ENCODE peak calls at places on chromosomes 11 and 22, in seven cellular contexts. Q, E, L, I, Y, K and D are unnamed samples. For H3K27me3, the result is how much of the 10 kb centered on the place peaks cover.

GRCh38 chr11:104776501-104777170 is 121.6 kb downstream of the CASP12 start:
- DNase-seq in Q (no peak), E (no peak), L (no peak), I (no peak), Y (no peak), K (no peak), D (no peak)

GRCh38 chr11:100467821-100468508 is 219.1 kb upstream of the ARHGAP42 start:
- DNase-seq in Q (no peak), E (no peak), L (no peak), I (no peak), Y (no peak), K (no peak), D (no peak)

GRCh38 chr11:64084962-64085710 is 49.4 kb downstream of the FLRT1 start:
- DNase-seq in Q (no peak), E (no peak), L (peak), I (no peak), Y (no peak), K (no peak), D (peak)

GRCh38 chr11:64036081-64037026 is 623 bp downstream of the FLRT1 start:
- DNase-seq in Q (no peak), E (no peak), L (no peak), I (peak), Y (no peak), K (no peak), D (peak)

GRCh38 chr11:102237096-102237735 is 80.1 kb upstream of the BIRC3 start:
- DNase-seq in Q (no peak), E (no peak), L (no peak), I (peak), Y (no peak), K (no peak), D (no peak)

GRCh38 chr11:114229062-114229450 is 67.1 kb upstream of the NNMT start:
- DNase-seq in Q (no peak), E (no peak), L (no peak), I (no peak), Y (no peak), K (no peak), D (no peak)

GRCh38 chr11:17479284-17480214 is 2.9 kb upstream of the ABCC8 start:
- DNase-seq in Q (no peak), E (no peak), L (peak), I (no peak), Y (no peak), K (no peak), D (peak)

GRCh38 chr11:118657238-118657637 is 22.2 kb downstream of the TREH start:
- DNase-seq in Q (no peak), E (no peak), L (no peak), I (no peak), Y (no peak), K (no peak), D (no peak)

GRCh38 chr11:65423516-65424199 is 1.1 kb downstream of the NEAT1 start:
- DNase-seq in Q (peak), E (no peak), L (peak), I (no peak), Y (peak), K (no peak), D (no peak)

GRCh38 chr11:130499828-130500227 is 51.4 kb downstream of the ADAMTS15 start:
- DNase-seq in Q (no peak), E (no peak), L (no peak), I (no peak), Y (no peak), K (no peak), D (no peak)

GRCh38 chr11:35526370-35526792 is 965 bp upstream of the PAMR1 start:
- DNase-seq in Q (no peak), E (no peak), L (no peak), I (peak), Y (no peak), K (peak), D (peak)

GRCh38 chr22:40251106-40251505 is 73.4 kb downstream of the TNRC6B start:
- DNase-seq in Q (no peak), E (no peak), L (no peak), I (no peak), Y (no peak), K (no peak), D (no peak)

GRCh38 chr11:113618360-113618759 is 87.7 kb downstream of the TMPRSS5 start:
- DNase-seq in Q (no peak), E (no peak), L (no peak), I (peak), Y (no peak), K (no peak), D (no peak)

GRCh38 chr11:118521892-118522311 is 5.4 kb upstream of the TTC36 start:
- DNase-seq in Q (no peak), E (no peak), L (no peak), I (no peak), Y (no peak), K (no peak), D (no peak)

GRCh38 chr22:19761500-19762314 is 1.1 kb downstream of the TBX1 start:
- DNase-seq in Q (no peak), E (no peak), L (no peak), I (no peak), Y (no peak), K (no peak), D (peak)

GRCh38 chr11:74877132-74877531 is 71.8 kb downstream of the XRRA1 start:
- DNase-seq in Q (no peak), E (no peak), L (no peak), I (peak), Y (no peak), K (no peak), D (no peak)

GRCh38 chr11:31387379-31387778 is 17.7 kb downstream of the DNAJC24 start:
- DNase-seq in Q (no peak), E (no peak), L (no peak), I (no peak), Y (no peak), K (no peak), D (no peak)

GRCh38 chr22:47775686-47776085 is 1013.2 kb downstream of the TBC1D22A start:
- DNase-seq in Q (no peak), E (no peak), L (no peak), I (no peak), Y (no peak), K (no peak), D (no peak)

GRCh38 chr11:33027846-33028536 is 11.4 kb upstream of the TCP11L1 start:
- DNase-seq in Q (no peak), E (no peak), L (no peak), I (no peak), Y (no peak), K (no peak), D (no peak)

GRCh38 chr11:34344410-34345011 is 13.3 kb downstream of the ABTB2 start:
- DNase-seq in Q (no peak), E (peak), L (no peak), I (no peak), Y (no peak), K (no peak), D (no peak)

GRCh38 chr11:12822623-12823022 is 148.4 kb downstream of the TEAD1 start:
- DNase-seq in Q (no peak), E (no peak), L (no peak), I (no peak), Y (no peak), K (no peak), D (no peak)

GRCh38 chr11:68658661-68659060 is 25.7 kb upstream of the GAL start:
- DNase-seq in Q (no peak), E (no peak), L (no peak), I (peak), Y (no peak), K (no peak), D (peak)

GRCh38 chr22:23824476-23825245 is 14.1 kb downstream of the DERL3 start:
- DNase-seq in Q (no peak), E (no peak), L (no peak), I (no peak), Y (no peak), K (no peak), D (no peak)

GRCh38 chr11:123707606-123708205 is 33.8 kb downstream of the ZNF202 start:
- DNase-seq in Q (peak), E (no peak), L (peak), I (peak), Y (peak), K (peak), D (peak)

GRCh38 chr11:2270322-2271076 is at the start of gene ASCL2:
- DNase-seq in Q (no peak), E (peak), L (peak), I (no peak), Y (no peak), K (no peak), D (peak)

GRCh38 chr11:112367453-112367852 is 106.8 kb upstream of the PLET1 start:
- DNase-seq in Q (no peak), E (peak), L (no peak), I (no peak), Y (no peak), K (no peak), D (no peak)

GRCh38 chr11:18111005-18111404 is 5.1 kb upstream of the SAAL1 start:
- DNase-seq in Q (no peak), E (no peak), L (no peak), I (no peak), Y (no peak), K (no peak), D (peak)

GRCh38 chr22:23404689-23405365 is 175.3 kb downstream of the IGLL1 start:
- DNase-seq in Q (no peak), E (no peak), L (no peak), I (peak), Y (no peak), K (no peak), D (peak)

GRCh38 chr22:19275513-19275912 is 16.0 kb downstream of the CLTCL1 start:
- DNase-seq in Q (no peak), E (no peak), L (no peak), I (no peak), Y (no peak), K (no peak), D (no peak)

GRCh38 chr11:67302571-67303131 is 679 bp upstream of the SSH3 start:
- DNase-seq in Q (peak), E (no peak), L (peak), I (peak), Y (no peak), K (no peak), D (peak)

GRCh38 chr11:6260207-6260726 is 629 bp downstream of the CCKBR start:
- DNase-seq in Q (no peak), E (no peak), L (no peak), I (no peak), Y (no peak), K (no peak), D (no peak)

DNA sequence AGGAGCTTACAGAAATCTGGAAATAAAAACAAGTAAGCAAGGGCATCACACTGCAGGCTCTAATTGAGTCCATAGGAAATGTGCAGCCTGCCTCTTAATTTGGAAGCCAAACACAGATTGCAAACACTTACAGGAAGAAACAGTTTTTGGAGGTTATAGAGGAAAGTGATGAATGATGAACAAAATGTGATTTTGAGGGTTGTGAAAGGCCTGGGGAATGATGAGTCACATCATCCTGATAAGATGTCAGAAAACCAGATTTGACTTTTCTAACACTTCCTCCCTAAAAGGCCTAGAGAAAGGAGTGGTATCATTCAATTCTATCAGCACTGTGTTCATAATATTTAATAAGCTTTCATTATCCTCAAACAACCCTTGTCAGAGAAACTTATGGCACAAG is 96.6 kb upstream of the POU2AF2 start:
- DNase-seq in Q (no peak), E (no peak), L (no peak), I (no peak), Y (no peak), K (no peak), D (no peak)
- H3K27me3 ChIP-seq in Q (under half), E (under half), L (under half), I (under half), Y (under half), K (under half), D (under half)

GRCh38 chr11:70661763-70662501 is 263.6 kb downstream of the CTTN start:
- DNase-seq in Q (no peak), E (no peak), L (no peak), I (no peak), Y (no peak), K (no peak), D (peak)

GRCh38 chr11:70666336-70666735 is 268.0 kb downstream of the CTTN start:
- DNase-seq in Q (no peak), E (no peak), L (no peak), I (no peak), Y (no peak), K (no peak), D (no peak)

GRCh38 chr11:70660889-70661197 is 262.5 kb downstream of the CTTN start:
- DNase-seq in Q (no peak), E (no peak), L (no peak), I (no peak), Y (no peak), K (no peak), D (no peak)

GRCh38 chr11:70662691-70663098 is 264.4 kb downstream of the CTTN start:
- DNase-seq in Q (no peak), E (no peak), L (no peak), I (no peak), Y (no peak), K (no peak), D (peak)

GRCh38 chr11:70663815-70664214 is 265.5 kb downstream of the CTTN start:
- DNase-seq in Q (no peak), E (no peak), L (no peak), I (no peak), Y (no peak), K (no peak), D (no peak)
- H3K27me3 ChIP-seq in Q (under half), E (under half), L (under half), I (under half), Y (under half), K (under half), D (under half)

GRCh38 chr22:50601669-50602337 is 1.2 kb downstream of the MAPK8IP2 start:
- DNase-seq in Q (no peak), E (no peak), L (no peak), I (no peak), Y (no peak), K (no peak), D (peak)

GRCh38 chr22:50599816-50600454 is 658 bp upstream of the MAPK8IP2 start:
- DNase-seq in Q (no peak), E (no peak), L (peak), I (no peak), Y (peak), K (no peak), D (peak)

GRCh38 chr22:50602338-50602700 is 1.7 kb downstream of the MAPK8IP2 start:
- DNase-seq in Q (no peak), E (no peak), L (no peak), I (no peak), Y (no peak), K (no peak), D (peak)

GRCh38 chr22:50600967-50601668 is 525 bp downstream of the MAPK8IP2 start:
- DNase-seq in Q (no peak), E (no peak), L (no peak), I (no peak), Y (no peak), K (no peak), D (peak)

DNA sequence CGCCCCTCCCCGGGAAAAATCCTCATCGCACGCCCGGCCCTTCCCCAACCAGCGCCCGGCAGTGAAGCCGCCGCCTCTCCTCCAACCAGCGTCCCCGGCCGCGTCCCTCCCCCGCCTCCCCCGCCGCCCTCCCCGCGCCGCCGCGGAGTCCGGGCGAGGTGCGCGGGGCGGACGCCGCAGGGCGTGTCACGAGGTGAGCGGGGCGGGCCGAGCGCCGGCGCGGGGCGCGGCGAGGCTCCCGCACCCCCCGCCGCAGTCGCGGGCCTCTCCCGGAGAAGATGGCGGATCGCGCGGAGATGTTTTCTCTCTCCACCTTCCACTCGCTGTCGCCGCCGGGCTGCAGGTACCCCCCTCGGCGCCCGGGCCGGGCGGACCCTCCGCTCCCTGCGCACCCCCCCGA is at the start of gene MAPK8IP2:
- DNase-seq in Q (no peak), E (no peak), L (no peak), I (no peak), Y (no peak), K (no peak), D (peak)
- H3K27me3 ChIP-seq in Q (under half), E (under half), L (under half), I (under half), Y (under half), K (under half), D (under half)

GRCh38 chr22:45907378-45907777 is 69.6 kb downstream of the WNT7B start:
- DNase-seq in Q (no peak), E (no peak), L (no peak), I (no peak), Y (no peak), K (no peak), D (no peak)

GRCh38 chr22:45905924-45906865 is 70.8 kb downstream of the WNT7B start:
- DNase-seq in Q (no peak), E (no peak), L (no peak), I (peak), Y (no peak), K (no peak), D (no peak)

GRCh38 chr22:45906946-45907345 is 70.0 kb downstream of the WNT7B start:
- DNase-seq in Q (no peak), E (no peak), L (no peak), I (no peak), Y (no peak), K (no peak), D (no peak)

GRCh38 chr22:45908961-45909360 is 68.0 kb downstream of the WNT7B start:
- DNase-seq in Q (no peak), E (no peak), L (no peak), I (no peak), Y (no peak), K (no peak), D (no peak)

GRCh38 chr22:45907996-45908395 is 69.0 kb downstream of the WNT7B start:
- DNase-seq in Q (no peak), E (no peak), L (no peak), I (no peak), Y (no peak), K (no peak), D (no peak)
- H3K27me3 ChIP-seq in Q (under half), E (under half), L (under half), I (under half), Y (under half), K (under half), D (under half)